ENCODE peak calls at places on chromosomes 12 and 14, in ten cellular contexts. One of them, this sample, is unnamed.
A peak's percentile ranks its signal among the peaks of the same experiment; 100 is the strongest.

GRCh38 chr14:69610859-69611263 is 535 bp upstream of the SUSD6 start:
- DNase-seq in keratinocyte: no peak
- DNase-seq in stimulated activated CD4-positive, alpha-beta T cell treated with anti-CD3 and anti-CD28 coated beads, Interleukin-2, amount 100 ng/mL, for 48 hours: no peak
- DNase-seq in T-helper 1 cell: no peak
- DNase-seq in HuH-7: no peak
- DNase-seq in WTC11: no peak
- DNase-seq in HS-5: no peak
- DNase-seq in ovary: no peak
- DNase-seq in endothelial cell: no peak
- DNase-seq in T follicular helper cell: no peak
- DNase-seq in this sample: no peak

GRCh38 chr12:130588696-130589095 is 127.4 kb downstream of the RIMBP2 start:
- DNase-seq in stimulated activated CD4-positive, alpha-beta T cell treated with anti-CD3 and anti-CD28 coated beads, Interleukin-2, amount 100 ng/mL, for 48 hours: no peak
- DNase-seq in T-helper 1 cell: no peak
- DNase-seq in HuH-7: no peak
- DNase-seq in T follicular helper cell: no peak
- DNase-seq in WTC11: no peak
- DNase-seq in keratinocyte: no peak
- DNase-seq in endothelial cell: no peak
- DNase-seq in ovary: no peak
- DNase-seq in HS-5: no peak
- DNase-seq in this sample: no peak

GRCh38 chr14:22646570-22647254 is 2.6 kb upstream of the OR6J1 start:
- DNase-seq in T follicular helper cell: no peak
- DNase-seq in T-helper 1 cell: no peak
- DNase-seq in HuH-7: no peak
- DNase-seq in keratinocyte: no peak
- DNase-seq in WTC11: no peak
- DNase-seq in HS-5: peak; percentile 61
- DNase-seq in stimulated activated CD4-positive, alpha-beta T cell treated with anti-CD3 and anti-CD28 coated beads, Interleukin-2, amount 100 ng/mL, for 48 hours: no peak
- DNase-seq in ovary: no peak
- DNase-seq in endothelial cell: no peak
- DNase-seq in this sample: no peak

GRCh38 chr12:52157566-52158150 is 34.2 kb downstream of the KRT80 start:
- DNase-seq in WTC11: no peak
- DNase-seq in stimulated activated CD4-positive, alpha-beta T cell treated with anti-CD3 and anti-CD28 coated beads, Interleukin-2, amount 100 ng/mL, for 48 hours: no peak
- DNase-seq in HS-5: no peak
- DNase-seq in T-helper 1 cell: no peak
- DNase-seq in keratinocyte: no peak
- DNase-seq in T follicular helper cell: no peak
- DNase-seq in endothelial cell: no peak
- DNase-seq in HuH-7: no peak
- DNase-seq in ovary: no peak
- DNase-seq in this sample: no peak

GRCh38 chr14:93212432-93212831 is 5.4 kb downstream of the UBR7 start:
- DNase-seq in endothelial cell: no peak
- DNase-seq in keratinocyte: no peak
- DNase-seq in HuH-7: no peak
- DNase-seq in HS-5: no peak
- DNase-seq in WTC11: no peak
- DNase-seq in T-helper 1 cell: no peak
- DNase-seq in ovary: no peak
- DNase-seq in stimulated activated CD4-positive, alpha-beta T cell treated with anti-CD3 and anti-CD28 coated beads, Interleukin-2, amount 100 ng/mL, for 48 hours: no peak
- DNase-seq in T follicular helper cell: no peak
- DNase-seq in this sample: no peak

GRCh38 chr14:51422704-51423103 is 182.7 kb downstream of the TMX1 start:
- DNase-seq in T-helper 1 cell: no peak
- DNase-seq in HuH-7: no peak
- DNase-seq in WTC11: no peak
- DNase-seq in T follicular helper cell: no peak
- DNase-seq in HS-5: no peak
- DNase-seq in stimulated activated CD4-positive, alpha-beta T cell treated with anti-CD3 and anti-CD28 coated beads, Interleukin-2, amount 100 ng/mL, for 48 hours: no peak
- DNase-seq in ovary: no peak
- DNase-seq in keratinocyte: no peak
- DNase-seq in endothelial cell: no peak
- DNase-seq in this sample: no peak

GRCh38 chr12:93521225-93521854 is 51.1 kb upstream of the SOCS2 start:
- DNase-seq in keratinocyte: no peak
- DNase-seq in WTC11: no peak
- DNase-seq in ovary: no peak
- DNase-seq in T-helper 1 cell: no peak
- DNase-seq in endothelial cell: no peak
- DNase-seq in stimulated activated CD4-positive, alpha-beta T cell treated with anti-CD3 and anti-CD28 coated beads, Interleukin-2, amount 100 ng/mL, for 48 hours: no peak
- DNase-seq in HS-5: no peak
- DNase-seq in T follicular helper cell: no peak
- DNase-seq in HuH-7: no peak
- DNase-seq in this sample: peak; percentile 6

GRCh38 chr14:22837750-22838538 is 1.6 kb downstream of the MMP14 start:
- DNase-seq in HS-5: no peak
- DNase-seq in keratinocyte: no peak
- DNase-seq in endothelial cell: no peak
- DNase-seq in ovary: peak; percentile 82
- DNase-seq in T follicular helper cell: no peak
- DNase-seq in WTC11: peak; percentile 46
- DNase-seq in HuH-7: peak; percentile 30
- DNase-seq in T-helper 1 cell: no peak
- DNase-seq in stimulated activated CD4-positive, alpha-beta T cell treated with anti-CD3 and anti-CD28 coated beads, Interleukin-2, amount 100 ng/mL, for 48 hours: no peak
- DNase-seq in this sample: peak; percentile 54

GRCh38 chr12:87320724-87321123 is 708.5 kb downstream of the C12orf50 start:
- DNase-seq in keratinocyte: no peak
- DNase-seq in HS-5: no peak
- DNase-seq in ovary: no peak
- DNase-seq in HuH-7: no peak
- DNase-seq in WTC11: no peak
- DNase-seq in T follicular helper cell: no peak
- DNase-seq in stimulated activated CD4-positive, alpha-beta T cell treated with anti-CD3 and anti-CD28 coated beads, Interleukin-2, amount 100 ng/mL, for 48 hours: no peak
- DNase-seq in endothelial cell: no peak
- DNase-seq in T-helper 1 cell: no peak
- DNase-seq in this sample: no peak

GRCh38 chr12:78799679-78800078 is 64.9 kb upstream of the SYT1 start:
- DNase-seq in T follicular helper cell: no peak
- DNase-seq in stimulated activated CD4-positive, alpha-beta T cell treated with anti-CD3 and anti-CD28 coated beads, Interleukin-2, amount 100 ng/mL, for 48 hours: no peak
- DNase-seq in HS-5: no peak
- DNase-seq in endothelial cell: no peak
- DNase-seq in keratinocyte: no peak
- DNase-seq in ovary: no peak
- DNase-seq in WTC11: no peak
- DNase-seq in HuH-7: no peak
- DNase-seq in T-helper 1 cell: no peak
- DNase-seq in this sample: no peak

GRCh38 chr14:22122227-22123187 is 448.9 kb upstream of the OR4E1 start:
- DNase-seq in endothelial cell: peak; percentile 22
- DNase-seq in keratinocyte: no peak
- DNase-seq in T-helper 1 cell: no peak
- DNase-seq in HS-5: no peak
- DNase-seq in T follicular helper cell: no peak
- DNase-seq in ovary: no peak
- DNase-seq in stimulated activated CD4-positive, alpha-beta T cell treated with anti-CD3 and anti-CD28 coated beads, Interleukin-2, amount 100 ng/mL, for 48 hours: no peak
- DNase-seq in WTC11: no peak
- DNase-seq in HuH-7: peak; percentile 13
- DNase-seq in this sample: no peak

GRCh38 chr14:29759521-29760340 is 167.9 kb downstream of the PRKD1 start:
- DNase-seq in keratinocyte: no peak
- DNase-seq in ovary: no peak
- DNase-seq in T-helper 1 cell: no peak
- DNase-seq in HuH-7: no peak
- DNase-seq in WTC11: no peak
- DNase-seq in stimulated activated CD4-positive, alpha-beta T cell treated with anti-CD3 and anti-CD28 coated beads, Interleukin-2, amount 100 ng/mL, for 48 hours: no peak
- DNase-seq in HS-5: no peak
- DNase-seq in endothelial cell: no peak
- DNase-seq in T follicular helper cell: no peak
- DNase-seq in this sample: no peak

GRCh38 chr12:29739279-29739991 is 44.3 kb downstream of the TMTC1 start:
- DNase-seq in endothelial cell: no peak
- DNase-seq in keratinocyte: no peak
- DNase-seq in T follicular helper cell: no peak
- DNase-seq in WTC11: no peak
- DNase-seq in HuH-7: no peak
- DNase-seq in ovary: no peak
- DNase-seq in stimulated activated CD4-positive, alpha-beta T cell treated with anti-CD3 and anti-CD28 coated beads, Interleukin-2, amount 100 ng/mL, for 48 hours: no peak
- DNase-seq in T-helper 1 cell: no peak
- DNase-seq in HS-5: peak; percentile 49
- DNase-seq in this sample: no peak

GRCh38 chr12:71014180-71014785 is 93.7 kb upstream of the PTPRR start:
- DNase-seq in endothelial cell: no peak
- DNase-seq in keratinocyte: no peak
- DNase-seq in T follicular helper cell: no peak
- DNase-seq in HS-5: peak; percentile 29
- DNase-seq in HuH-7: peak; percentile 12
- DNase-seq in stimulated activated CD4-positive, alpha-beta T cell treated with anti-CD3 and anti-CD28 coated beads, Interleukin-2, amount 100 ng/mL, for 48 hours: no peak
- DNase-seq in WTC11: no peak
- DNase-seq in ovary: no peak
- DNase-seq in T-helper 1 cell: no peak
- DNase-seq in this sample: peak; percentile 62

GRCh38 chr14:93114068-93114710 is 1.5 kb downstream of the ITPK1 start:
- DNase-seq in T follicular helper cell: no peak
- DNase-seq in HS-5: no peak
- DNase-seq in stimulated activated CD4-positive, alpha-beta T cell treated with anti-CD3 and anti-CD28 coated beads, Interleukin-2, amount 100 ng/mL, for 48 hours: no peak
- DNase-seq in WTC11: no peak
- DNase-seq in ovary: no peak
- DNase-seq in endothelial cell: no peak
- DNase-seq in keratinocyte: no peak
- DNase-seq in T-helper 1 cell: no peak
- DNase-seq in HuH-7: no peak
- DNase-seq in this sample: no peak

GRCh38 chr12:49345840-49346658 is 639 bp upstream of the DNAJC22 start:
- DNase-seq in T follicular helper cell: no peak
- DNase-seq in T-helper 1 cell: no peak
- DNase-seq in endothelial cell: no peak
- DNase-seq in WTC11: peak; percentile 64
- DNase-seq in stimulated activated CD4-positive, alpha-beta T cell treated with anti-CD3 and anti-CD28 coated beads, Interleukin-2, amount 100 ng/mL, for 48 hours: no peak
- DNase-seq in HuH-7: peak; percentile 68
- DNase-seq in HS-5: no peak
- DNase-seq in ovary: peak; percentile 14
- DNase-seq in keratinocyte: no peak
- DNase-seq in this sample: no peak

GRCh38 chr14:35878272-35879140 is 52.4 kb downstream of the BRMS1L start:
- DNase-seq in T-helper 1 cell: no peak
- DNase-seq in stimulated activated CD4-positive, alpha-beta T cell treated with anti-CD3 and anti-CD28 coated beads, Interleukin-2, amount 100 ng/mL, for 48 hours: no peak
- DNase-seq in keratinocyte: no peak
- DNase-seq in HuH-7: no peak
- DNase-seq in T follicular helper cell: no peak
- DNase-seq in HS-5: peak; percentile 82
- DNase-seq in ovary: peak; percentile 42
- DNase-seq in WTC11: no peak
- DNase-seq in endothelial cell: no peak
- DNase-seq in this sample: peak; percentile 79

GRCh38 chr14:100587763-100588411 is 670 bp upstream of the BEGAIN start:
- DNase-seq in WTC11: peak; percentile 10
- DNase-seq in HuH-7: no peak
- DNase-seq in T-helper 1 cell: no peak
- DNase-seq in endothelial cell: no peak
- DNase-seq in stimulated activated CD4-positive, alpha-beta T cell treated with anti-CD3 and anti-CD28 coated beads, Interleukin-2, amount 100 ng/mL, for 48 hours: no peak
- DNase-seq in ovary: peak; percentile 10
- DNase-seq in T follicular helper cell: no peak
- DNase-seq in keratinocyte: no peak
- DNase-seq in HS-5: no peak
- DNase-seq in this sample: no peak

GRCh38 chr14:101120636-101121398 is 217.3 kb upstream of the RTL1 start:
- DNase-seq in endothelial cell: no peak
- DNase-seq in HuH-7: no peak
- DNase-seq in T-helper 1 cell: no peak
- DNase-seq in T follicular helper cell: no peak
- DNase-seq in keratinocyte: no peak
- DNase-seq in HS-5: no peak
- DNase-seq in WTC11: no peak
- DNase-seq in stimulated activated CD4-positive, alpha-beta T cell treated with anti-CD3 and anti-CD28 coated beads, Interleukin-2, amount 100 ng/mL, for 48 hours: no peak
- DNase-seq in ovary: peak; percentile 15
- DNase-seq in this sample: peak; percentile 49

GRCh38 chr12:56387152-56387551 is 24.5 kb upstream of the APOF start:
- DNase-seq in endothelial cell: no peak
- DNase-seq in WTC11: no peak
- DNase-seq in T-helper 1 cell: no peak
- DNase-seq in ovary: no peak
- DNase-seq in HuH-7: no peak
- DNase-seq in keratinocyte: no peak
- DNase-seq in stimulated activated CD4-positive, alpha-beta T cell treated with anti-CD3 and anti-CD28 coated beads, Interleukin-2, amount 100 ng/mL, for 48 hours: no peak
- DNase-seq in T follicular helper cell: no peak
- DNase-seq in HS-5: no peak
- DNase-seq in this sample: peak; percentile 18

GRCh38 chr12:97211421-97211820 is 251.2 kb upstream of the RMST start:
- DNase-seq in HuH-7: no peak
- DNase-seq in keratinocyte: no peak
- DNase-seq in T follicular helper cell: no peak
- DNase-seq in HS-5: no peak
- DNase-seq in endothelial cell: no peak
- DNase-seq in WTC11: no peak
- DNase-seq in ovary: no peak
- DNase-seq in T-helper 1 cell: no peak
- DNase-seq in stimulated activated CD4-positive, alpha-beta T cell treated with anti-CD3 and anti-CD28 coated beads, Interleukin-2, amount 100 ng/mL, for 48 hours: no peak
- DNase-seq in this sample: no peak

GRCh38 chr14:89550761-89551283 is 133.8 kb upstream of the FOXN3 start:
- DNase-seq in stimulated activated CD4-positive, alpha-beta T cell treated with anti-CD3 and anti-CD28 coated beads, Interleukin-2, amount 100 ng/mL, for 48 hours: no peak
- DNase-seq in HS-5: no peak
- DNase-seq in endothelial cell: no peak
- DNase-seq in WTC11: no peak
- DNase-seq in T-helper 1 cell: no peak
- DNase-seq in keratinocyte: no peak
- DNase-seq in ovary: no peak
- DNase-seq in T follicular helper cell: no peak
- DNase-seq in HuH-7: no peak
- DNase-seq in this sample: no peak

GRCh38 chr14:54735424-54735823 is 167.2 kb downstream of the GCH1 start:
- DNase-seq in T follicular helper cell: no peak
- DNase-seq in HuH-7: no peak
- DNase-seq in ovary: no peak
- DNase-seq in keratinocyte: no peak
- DNase-seq in WTC11: no peak
- DNase-seq in stimulated activated CD4-positive, alpha-beta T cell treated with anti-CD3 and anti-CD28 coated beads, Interleukin-2, amount 100 ng/mL, for 48 hours: no peak
- DNase-seq in endothelial cell: no peak
- DNase-seq in T-helper 1 cell: no peak
- DNase-seq in HS-5: no peak
- DNase-seq in this sample: no peak

GRCh38 chr12:130658106-130658505 is 58.0 kb downstream of the RIMBP2 start:
- DNase-seq in ovary: no peak
- DNase-seq in T-helper 1 cell: no peak
- DNase-seq in WTC11: no peak
- DNase-seq in stimulated activated CD4-positive, alpha-beta T cell treated with anti-CD3 and anti-CD28 coated beads, Interleukin-2, amount 100 ng/mL, for 48 hours: no peak
- DNase-seq in keratinocyte: no peak
- DNase-seq in HS-5: no peak
- DNase-seq in endothelial cell: no peak
- DNase-seq in HuH-7: no peak
- DNase-seq in T follicular helper cell: no peak
- DNase-seq in this sample: no peak

GRCh38 chr14:104223101-104223809 is 84.9 kb downstream of the KIF26A start:
- DNase-seq in WTC11: peak; percentile 25
- DNase-seq in HS-5: no peak
- DNase-seq in stimulated activated CD4-positive, alpha-beta T cell treated with anti-CD3 and anti-CD28 coated beads, Interleukin-2, amount 100 ng/mL, for 48 hours: no peak
- DNase-seq in T-helper 1 cell: no peak
- DNase-seq in ovary: peak; percentile 73
- DNase-seq in keratinocyte: no peak
- DNase-seq in HuH-7: no peak
- DNase-seq in endothelial cell: peak; percentile 25
- DNase-seq in T follicular helper cell: no peak
- DNase-seq in this sample: peak; percentile 100

GRCh38 chr12:82758743-82759142 is 72.0 kb downstream of the TMTC2 start:
- DNase-seq in ovary: no peak
- DNase-seq in HS-5: no peak
- DNase-seq in T follicular helper cell: no peak
- DNase-seq in HuH-7: no peak
- DNase-seq in T-helper 1 cell: no peak
- DNase-seq in endothelial cell: no peak
- DNase-seq in keratinocyte: no peak
- DNase-seq in WTC11: no peak
- DNase-seq in stimulated activated CD4-positive, alpha-beta T cell treated with anti-CD3 and anti-CD28 coated beads, Interleukin-2, amount 100 ng/mL, for 48 hours: no peak
- DNase-seq in this sample: no peak

GRCh38 chr12:47885012-47885501 is 19.7 kb downstream of the VDR start:
- DNase-seq in keratinocyte: no peak
- DNase-seq in T-helper 1 cell: no peak
- DNase-seq in T follicular helper cell: no peak
- DNase-seq in ovary: no peak
- DNase-seq in HS-5: no peak
- DNase-seq in stimulated activated CD4-positive, alpha-beta T cell treated with anti-CD3 and anti-CD28 coated beads, Interleukin-2, amount 100 ng/mL, for 48 hours: peak; percentile 67
- DNase-seq in WTC11: no peak
- DNase-seq in endothelial cell: no peak
- DNase-seq in HuH-7: no peak
- DNase-seq in this sample: no peak

GRCh38 chr12:96880220-96880619 is 26.8 kb upstream of the NEDD1 start:
- DNase-seq in ovary: no peak
- DNase-seq in HuH-7: no peak
- DNase-seq in endothelial cell: no peak
- DNase-seq in stimulated activated CD4-positive, alpha-beta T cell treated with anti-CD3 and anti-CD28 coated beads, Interleukin-2, amount 100 ng/mL, for 48 hours: no peak
- DNase-seq in HS-5: no peak
- DNase-seq in T follicular helper cell: no peak
- DNase-seq in keratinocyte: no peak
- DNase-seq in WTC11: no peak
- DNase-seq in T-helper 1 cell: no peak
- DNase-seq in this sample: no peak

This sample was measured in SJCRH30.